ENCODE peak calls at places on chromosomes 13 and 19, in five cellular contexts. R is HepG2, C is K562, W is GM12878, T is H1. S is an unnamed sample.

GRCh38 chr13:62357887-62358645 is 942.4 kb upstream of the PCDH20 start:
- DNase-seq in T (no peak), C (no peak), R (peak; percentile 60), W (peak; percentile 12), S (peak; percentile 89)

GRCh38 chr19:47848871-47849473 is 10.1 kb upstream of the TPRX2 start:
- DNase-seq in C (peak; percentile 62), R (peak; percentile 15), T (peak; percentile 91), W (no peak), S (peak; percentile 93)

GRCh38 chr19:31678421-31678820 is 329.2 kb upstream of the TSHZ3 start:
- DNase-seq in C (no peak), T (no peak), W (no peak), R (no peak), S (no peak)

GRCh38 chr19:17075860-17076538 is 422 bp downstream of the MYO9B start:
- DNase-seq in C (peak; percentile 48), T (peak; percentile 73), W (no peak), R (no peak), S (peak; percentile 82)

GRCh38 chr13:100818706-100819105 is 144.1 kb upstream of the TMTC4 start:
- DNase-seq in C (no peak), W (no peak), T (no peak), R (no peak), S (no peak)

GRCh38 chr13:90230311-90230710 is 1117.2 kb upstream of the MIR17HG start:
- DNase-seq in T (no peak), C (no peak), R (no peak), W (no peak), S (no peak)

GRCh38 chr19:20472854-20473253 is 92.7 kb downstream of the ZNF737 start:
- DNase-seq in T (no peak), W (no peak), R (no peak), C (peak; percentile 0), S (peak; percentile 22)

GRCh38 chr13:25042141-25042540 is 53.8 kb upstream of the PABPC3 start:
- DNase-seq in T (no peak), W (no peak), R (no peak), C (no peak), S (no peak)

GRCh38 chr19:12117203-12117970 is 22.8 kb downstream of the ZNF20 start:
- DNase-seq in T (no peak), C (peak; percentile 15), W (no peak), R (peak; percentile 27), S (peak; percentile 51)

GRCh38 chr19:18995804-18996241 is 37.5 kb downstream of the SUGP2 start:
- DNase-seq in W (no peak), T (peak; percentile 59), R (peak; percentile 57), C (peak; percentile 77), S (peak; percentile 93)

GRCh38 chr13:112931028-112931934 is 37.7 kb upstream of the MCF2L start:
- DNase-seq in T (no peak), R (peak; percentile 59), C (peak; percentile 60), W (no peak), S (peak; percentile 74)

GRCh38 chr19:41224632-41225031 is 5.6 kb downstream of the AXL start:
- DNase-seq in T (no peak), W (no peak), C (no peak), R (no peak), S (no peak)
- H3K4me1 ChIP-seq in T (peaks cover 31% of the 10 kb centered on the region), W (no peaks in the 10 kb centered on the region), C (peaks cover 42% of the 10 kb centered on the region), R (peaks cover 81% of the 10 kb centered on the region), S (peaks cover 33% of the 10 kb centered on the region)

GRCh38 chr13:20301391-20302071 is 69.4 kb upstream of the GJB6 start:
- DNase-seq in T (peak; percentile 57), R (no peak), C (no peak), W (no peak), S (peak; percentile 64)
- TF ChIP-seq CREB1 in T (no peak), R (no peak), C (no peak), W (no peak), S (no peak)

GRCh38 chr13:110322126-110322827 is 15.2 kb downstream of the COL4A2 start:
- DNase-seq in W (no peak), T (no peak), C (no peak), R (no peak), S (no peak)
- H3K4me1 ChIP-seq in W (no peaks in the 10 kb centered on the region), T (peaks cover 17% of the 10 kb centered on the region), C (no peaks in the 10 kb centered on the region), R (no peaks in the 10 kb centered on the region), S (peaks cover 21% of the 10 kb centered on the region)

GRCh38 chr19:22882797-22883196 is 50.7 kb downstream of the ZNF723 start:
- DNase-seq in C (peak; percentile 10), W (no peak), R (peak; percentile 15), T (no peak), S (peak; percentile 78)
- TF ChIP-seq CREB1 in C (no peak), W (no peak), R (no peak), T (no peak), S (no peak)

DNA sequence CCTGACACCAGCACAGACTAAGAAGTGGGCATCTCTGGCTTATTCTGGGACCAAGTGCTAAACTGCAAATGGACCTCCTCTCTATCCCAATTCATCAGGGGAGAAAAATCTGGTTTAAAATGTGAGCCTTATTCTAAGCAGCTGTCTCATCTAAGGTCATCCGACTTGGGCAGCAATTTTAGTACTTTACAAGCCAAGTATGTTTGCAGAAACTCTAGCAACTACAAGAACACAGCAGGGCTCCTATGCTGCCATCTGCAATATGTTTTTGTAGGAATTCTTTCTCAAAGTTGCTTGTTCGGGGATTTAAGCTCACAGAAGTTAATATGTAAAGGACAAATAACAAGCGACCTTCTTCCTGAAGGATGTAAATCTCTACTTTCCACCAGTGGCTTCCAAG is 113.1 kb downstream of the FOXO1 start:
- DNase-seq in T (no peak), R (no peak), W (no peak), C (no peak), S (no peak)
- H3K4me1 ChIP-seq in T (no peaks in the 10 kb centered on the region), R (peaks cover 90% of the 10 kb centered on the region), W (no peaks in the 10 kb centered on the region), C (no peaks in the 10 kb centered on the region), S (peaks cover 26% of the 10 kb centered on the region)

GRCh38 chr19:2618611-2619010 is 83.9 kb downstream of the GNG7 start:
- DNase-seq in C (no peak), T (no peak), R (no peak), W (no peak), S (no peak)
- TF ChIP-seq CREB1 in C (no peak), T (no peak), R (no peak), W (no peak), S (no peak)

GRCh38 chr13:30529085-30529815 is 63.5 kb upstream of the HMGB1 start:
- DNase-seq in W (peak; percentile 30), C (no peak), R (no peak), T (no peak), S (no peak)
- H3K4me1 ChIP-seq in W (peaks cover 5% of the 10 kb centered on the region), C (no peaks in the 10 kb centered on the region), R (peaks cover 14% of the 10 kb centered on the region), T (no peaks in the 10 kb centered on the region), S (peaks cover 3% of the 10 kb centered on the region)

DNA sequence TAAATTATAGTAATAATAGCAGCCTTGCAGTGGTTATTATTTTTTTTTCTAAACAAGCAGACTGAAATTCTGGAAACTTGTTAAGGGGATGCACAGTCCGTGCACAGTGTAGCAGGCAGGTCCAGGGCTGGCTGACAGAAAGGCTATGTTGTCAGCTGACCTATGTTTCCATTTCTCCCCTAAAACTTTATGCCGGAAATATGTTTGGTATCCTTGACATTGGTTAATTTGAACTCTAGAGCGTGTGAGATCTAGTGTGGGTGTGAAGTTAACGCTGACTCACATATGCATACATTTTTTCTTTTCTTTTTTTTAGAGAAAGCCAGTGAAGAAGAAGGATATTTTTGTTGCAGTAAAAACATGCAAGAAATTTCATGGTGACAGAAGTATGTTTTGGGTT is 76.6 kb downstream of the B3GLCT start:
- DNase-seq in W (no peak), T (no peak), C (no peak), R (no peak), S (no peak)
- TF ChIP-seq CREB1 in W (no peak), T (no peak), C (no peak), R (no peak), S (no peak)

GRCh38 chr13:44307844-44308243 is 65.8 kb upstream of the SERP2 start:
- DNase-seq in R (no peak), W (no peak), T (no peak), C (no peak), S (no peak)

GRCh38 chr13:44311011-44311481 is 62.6 kb upstream of the SERP2 start:
- DNase-seq in T (no peak), W (no peak), R (no peak), C (no peak), S (no peak)

GRCh38 chr13:44308352-44308751 is 65.3 kb upstream of the SERP2 start:
- DNase-seq in T (no peak), W (no peak), C (no peak), R (no peak), S (no peak)

GRCh38 chr13:44312131-44312530 is 61.5 kb upstream of the SERP2 start:
- DNase-seq in C (no peak), W (no peak), T (no peak), R (no peak), S (no peak)

DNA sequence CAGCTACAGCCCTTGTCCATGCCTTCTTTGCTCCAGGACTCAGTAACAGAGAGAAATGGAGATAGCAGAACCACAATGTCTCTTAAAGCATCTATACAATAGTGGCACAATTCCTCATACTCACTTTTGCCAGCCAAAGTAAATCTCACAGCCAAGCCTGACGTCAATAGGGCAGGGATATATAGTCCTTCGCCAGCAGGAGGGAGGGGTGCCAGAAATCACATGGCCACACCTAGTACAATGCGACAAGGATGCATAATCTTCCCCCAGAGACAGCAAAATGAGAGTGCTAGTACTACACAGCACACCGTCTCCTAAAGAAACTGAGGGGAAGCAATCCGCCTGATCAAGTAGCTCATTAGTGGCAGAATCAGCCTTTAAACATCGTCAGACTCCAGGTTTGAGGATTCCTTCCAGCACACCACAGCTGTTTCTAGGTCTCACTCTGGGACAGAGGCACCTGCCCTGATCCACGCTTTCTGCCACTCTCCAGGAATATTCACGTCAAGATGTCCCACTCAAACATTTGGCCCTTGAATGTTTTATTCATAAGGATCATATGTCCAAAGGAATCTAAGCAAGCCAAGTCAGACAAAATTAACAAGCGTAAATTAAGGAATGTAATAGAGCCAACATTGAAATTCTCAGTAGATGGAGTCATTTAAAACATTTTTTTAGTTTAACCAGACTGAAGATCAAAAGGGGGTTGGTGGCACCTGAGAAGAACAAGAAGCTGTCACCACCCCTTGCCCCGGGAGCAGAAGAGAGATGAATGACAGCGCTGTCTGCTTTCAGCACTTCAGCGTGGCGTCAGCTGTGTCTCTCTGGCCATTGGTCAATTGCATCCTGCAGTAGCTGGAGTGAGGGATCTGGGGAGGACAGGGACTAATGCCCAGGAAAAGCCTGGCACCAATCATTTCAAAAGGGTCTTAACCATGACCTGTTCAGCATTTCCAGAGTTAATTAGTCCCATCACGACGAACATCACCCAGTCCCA is 63.6 kb upstream of the SERP2 start:
- DNase-seq in C (no peak), R (no peak), T (no peak), W (no peak), S (no peak)
- H3K4me1 ChIP-seq in C (no peaks in the 10 kb centered on the region), R (peaks cover 11% of the 10 kb centered on the region), T (peaks cover 12% of the 10 kb centered on the region), W (no peaks in the 10 kb centered on the region), S (peaks cover 26% of the 10 kb centered on the region)

DNA sequence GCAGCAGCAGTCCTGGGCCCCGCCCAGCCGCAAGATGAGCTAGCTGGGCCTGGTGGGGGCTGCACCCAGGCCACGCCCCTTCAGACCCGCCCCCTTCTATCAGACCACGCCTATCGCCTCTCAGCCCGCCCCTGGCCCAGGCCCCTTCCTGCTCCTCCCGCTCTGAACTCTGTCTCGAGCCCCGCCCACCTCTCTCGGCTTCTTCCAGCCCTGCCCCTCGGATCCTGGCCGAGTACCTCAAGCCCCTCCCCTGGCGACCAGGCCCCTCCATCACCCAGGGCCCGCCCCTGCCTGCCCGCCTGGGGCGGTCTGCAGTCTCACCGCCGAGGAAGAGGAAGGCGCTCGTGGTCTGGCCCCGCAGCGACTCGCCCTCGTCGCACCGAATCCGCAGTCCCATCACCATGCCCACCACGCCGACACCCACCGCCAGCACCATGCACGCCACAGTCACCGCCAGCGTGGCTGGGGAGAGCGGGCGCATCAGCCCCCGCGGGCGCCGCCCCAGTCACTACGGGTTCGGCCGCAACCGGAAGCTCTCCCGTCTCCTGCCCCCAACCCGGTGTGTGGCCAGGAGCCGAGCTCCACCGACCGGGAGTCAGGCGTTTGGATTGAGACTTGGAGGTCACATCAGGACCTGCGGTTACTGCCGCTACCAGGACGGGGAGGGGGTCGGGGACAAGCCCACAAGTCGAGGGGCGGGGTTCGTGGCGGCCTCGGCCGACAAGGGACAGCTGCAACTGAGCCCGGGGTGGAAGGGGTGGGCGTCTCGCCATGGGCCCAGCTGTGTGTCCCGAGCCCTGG is 1.0 kb downstream of the CLDND2 start:
- DNase-seq in W (peak; percentile 96), T (peak; percentile 100), R (peak; percentile 96), C (peak; percentile 97), S (peak; percentile 99)
- TF ChIP-seq CREB1 in W (peak; percentile 64), T (no peak), R (no peak), C (no peak), S (peak; percentile 3)